ENCODE peak calls at places on chromosome X, in four cellular contexts. W is psoas muscle, Y is NCI-H1694 treated with DMSO at 0.1 percent for 48 hours, B is upper lobe of left lung. K is an unnamed sample.
A peak's percentile ranks its signal among the peaks of the same experiment; 100 is the strongest.

GRCh38 chrX:1421433-1422134 is 29.7 kb upstream of the SLC25A6 start:
- DNase-seq in B (no peak), W (no peak), Y (no peak), K (peak; percentile 8)

GRCh38 chrX:101485212-101486064 is at the start of gene ARMCX4:
- DNase-seq in B (peak; percentile 91), Y (peak; percentile 72), W (peak; percentile 68), K (peak; percentile 60)

GRCh38 chrX:74924449-74925209 is 623 bp downstream of the NEXMIF start:
- DNase-seq in W (peak; percentile 53), Y (peak; percentile 50), B (peak; percentile 85), K (peak; percentile 39)

GRCh38 chrX:3712870-3713224 is 602 bp downstream of the PRKX start:
- DNase-seq in W (peak; percentile 56), Y (no peak), B (no peak), K (no peak)

GRCh38 chrX:69090022-69090421 is 75.2 kb downstream of the PJA1 start:
- DNase-seq in W (no peak), B (no peak), Y (no peak), K (no peak)

GRCh38 chrX:40734956-40735317 is 405 bp downstream of the MED14 start:
- DNase-seq in W (no peak), Y (no peak), B (no peak), K (no peak)

GRCh38 chrX:135421932-135422809 is at the start of gene SMIM10L2A:
- DNase-seq in W (no peak), B (peak; percentile 82), Y (no peak), K (no peak)

GRCh38 chrX:136146614-136147319 is 566 bp upstream of the FHL1 start:
- DNase-seq in B (no peak), Y (no peak), W (peak; percentile 53), K (peak; percentile 60)

GRCh38 chrX:115058276-115058675 is 40.9 kb upstream of the IL13RA2 start:
- DNase-seq in Y (no peak), W (no peak), B (no peak), K (no peak)

GRCh38 chrX:2610246-2611170 is 80.6 kb upstream of the CD99 start:
- DNase-seq in W (no peak), B (no peak), Y (no peak), K (no peak)

GRCh38 chrX:22314692-22315091 is 42.0 kb downstream of the CBLL2 start:
- DNase-seq in B (no peak), W (no peak), Y (no peak), K (no peak)

GRCh38 chrX:16796298-16796697 is 10.0 kb downstream of the TXLNG start:
- DNase-seq in Y (no peak), B (no peak), W (no peak), K (no peak)

GRCh38 chrX:124242160-124242559 is 90.3 kb upstream of the TEX13D start:
- DNase-seq in B (no peak), W (no peak), Y (no peak), K (no peak)

GRCh38 chrX:129522184-129523059 is 868 bp downstream of the SMARCA1 start:
- DNase-seq in W (peak; percentile 68), Y (peak; percentile 40), B (peak; percentile 85), K (peak; percentile 68)

GRCh38 chrX:150983526-150984163 is 510 bp downstream of the HMGB3 start:
- DNase-seq in W (no peak), B (peak; percentile 77), Y (no peak), K (no peak)

GRCh38 chrX:56728752-56729151 is 291 bp upstream of the NBDY start:
- DNase-seq in Y (no peak), W (no peak), B (no peak), K (no peak)

GRCh38 chrX:1391707-1392375 is at the start of gene SLC25A6:
- DNase-seq in B (peak; percentile 100), Y (no peak), W (peak; percentile 100), K (peak; percentile 99)

GRCh38 chrX:123291623-123292022 is 107.5 kb downstream of the GRIA3 start:
- DNase-seq in B (no peak), W (no peak), Y (no peak), K (no peak)

GRCh38 chrX:110531873-110532272 is 173.2 kb downstream of the RTL9 start:
- DNase-seq in B (no peak), Y (no peak), W (no peak), K (no peak)

GRCh38 chrX:107700317-107700774 is 72.0 kb downstream of the PRPS1 start:
- DNase-seq in B (no peak), W (no peak), Y (no peak), K (no peak)

GRCh38 chrX:123274796-123275195 is 90.7 kb downstream of the GRIA3 start:
- DNase-seq in B (no peak), Y (no peak), W (no peak), K (no peak)

GRCh38 chrX:47239199-47239598 is 6.4 kb downstream of the USP11 start:
- DNase-seq in Y (no peak), B (no peak), W (no peak), K (no peak)

GRCh38 chrX:40172169-40172979 is 74.6 kb upstream of the BCOR start:
- DNase-seq in Y (no peak), B (peak; percentile 93), W (peak; percentile 84), K (peak; percentile 80)

GRCh38 chrX:118181030-118181429 is 64.4 kb upstream of the KLHL13 start:
- DNase-seq in W (no peak), B (no peak), Y (no peak), K (no peak)

GRCh38 chrX:40273356-40274050 is 175.7 kb upstream of the BCOR start:
- DNase-seq in W (peak; percentile 58), B (no peak), Y (no peak), K (peak; percentile 55)

GRCh38 chrX:9447906-9448305 is 17.0 kb upstream of the TBL1X start:
- DNase-seq in B (no peak), Y (no peak), W (no peak), K (no peak)

GRCh38 chrX:37785569-37785968 is 5.7 kb downstream of the CYBB start:
- DNase-seq in B (no peak), W (no peak), Y (no peak), K (no peak)

GRCh38 chrX:9172451-9172850 is 138.5 kb upstream of the FAM9B start:
- DNase-seq in B (no peak), W (no peak), Y (no peak), K (no peak)

GRCh38 chrX:78652971-78653822 is 5.9 kb downstream of the RTL3 start:
- DNase-seq in W (no peak), B (no peak), Y (peak; percentile 0), K (no peak)

GRCh38 chrX:7068939-7069367 is 78.6 kb upstream of the STS start:
- DNase-seq in W (no peak), Y (no peak), B (no peak), K (no peak)

GRCh38 chrX:135213200-135213844 is 38.5 kb upstream of the ETDA start:
- DNase-seq in W (no peak), Y (no peak), B (no peak), K (no peak)

GRCh38 chrX:100410083-100410590 is at the start of gene PCDH19:
- DNase-seq in W (peak; percentile 70), B (peak; percentile 87), Y (peak; percentile 16), K (peak; percentile 70)

GRCh38 chrX:39988496-39988895 is 109.3 kb downstream of the BCOR start:
- DNase-seq in B (no peak), W (no peak), Y (no peak), K (no peak)

GRCh38 chrX:72095370-72095769 is 36.3 kb downstream of the RTL5 start:
- DNase-seq in W (no peak), Y (no peak), B (no peak), K (no peak)

GRCh38 chrX:49995021-49995731 is 72.8 kb downstream of the CLCN5 start:
- DNase-seq in W (no peak), Y (no peak), B (no peak), K (no peak)

K was measured in Right ventricle myocardium superior.